ENCODE peak calls at places on chromosomes 13 and 19, in nine cellular contexts. One of them, this sample, is unnamed.

GRCh38 chr13:99384468-99384867 is 77.3 kb upstream of the GPR183 start:
- DNase-seq in activated naive CD8-positive, alpha-beta T cell treated with anti-CD3 and anti-CD28 coated beads, Interleukin-2, amount 10 ng/mL, durations not matched to agents 7 days and 5 days: peak
- DNase-seq in T-helper 2 cell: no peak
- DNase-seq in heart right ventricle: no peak
- DNase-seq in M059J: no peak
- DNase-seq in neuronal stem cell: no peak
- DNase-seq in AG10803: no peak
- DNase-seq in stimulated activated CD4-positive, alpha-beta T cell treated with anti-CD3 and anti-CD28 coated beads, Interleukin-4, amount 100 ng/mL, for 48 hours: peak
- DNase-seq in HFFc6: no peak
- DNase-seq in this sample: no peak

GRCh38 chr13:85724554-85725432 is 74.4 kb downstream of the SLITRK6 start:
- DNase-seq in M059J: no peak
- DNase-seq in T-helper 2 cell: no peak
- DNase-seq in HFFc6: no peak
- DNase-seq in activated naive CD8-positive, alpha-beta T cell treated with anti-CD3 and anti-CD28 coated beads, Interleukin-2, amount 10 ng/mL, durations not matched to agents 7 days and 5 days: no peak
- DNase-seq in neuronal stem cell: no peak
- DNase-seq in stimulated activated CD4-positive, alpha-beta T cell treated with anti-CD3 and anti-CD28 coated beads, Interleukin-4, amount 100 ng/mL, for 48 hours: no peak
- DNase-seq in AG10803: no peak
- DNase-seq in heart right ventricle: no peak
- DNase-seq in this sample: peak

GRCh38 chr13:108346376-108346775 is 76.9 kb downstream of the TNFSF13B start:
- DNase-seq in M059J: no peak
- DNase-seq in activated naive CD8-positive, alpha-beta T cell treated with anti-CD3 and anti-CD28 coated beads, Interleukin-2, amount 10 ng/mL, durations not matched to agents 7 days and 5 days: no peak
- DNase-seq in HFFc6: no peak
- DNase-seq in neuronal stem cell: no peak
- DNase-seq in stimulated activated CD4-positive, alpha-beta T cell treated with anti-CD3 and anti-CD28 coated beads, Interleukin-4, amount 100 ng/mL, for 48 hours: peak
- DNase-seq in heart right ventricle: no peak
- DNase-seq in T-helper 2 cell: no peak
- DNase-seq in AG10803: no peak
- DNase-seq in this sample: no peak

GRCh38 chr13:109918179-109918651 is 131.8 kb upstream of the IRS2 start:
- DNase-seq in heart right ventricle: no peak
- DNase-seq in neuronal stem cell: no peak
- DNase-seq in M059J: peak
- DNase-seq in AG10803: peak
- DNase-seq in HFFc6: no peak
- DNase-seq in stimulated activated CD4-positive, alpha-beta T cell treated with anti-CD3 and anti-CD28 coated beads, Interleukin-4, amount 100 ng/mL, for 48 hours: no peak
- DNase-seq in T-helper 2 cell: no peak
- DNase-seq in activated naive CD8-positive, alpha-beta T cell treated with anti-CD3 and anti-CD28 coated beads, Interleukin-2, amount 10 ng/mL, durations not matched to agents 7 days and 5 days: no peak
- DNase-seq in this sample: no peak

GRCh38 chr13:103224804-103225203 is 158.6 kb upstream of the SLC10A2 start:
- DNase-seq in heart right ventricle: no peak
- DNase-seq in activated naive CD8-positive, alpha-beta T cell treated with anti-CD3 and anti-CD28 coated beads, Interleukin-2, amount 10 ng/mL, durations not matched to agents 7 days and 5 days: no peak
- DNase-seq in neuronal stem cell: no peak
- DNase-seq in stimulated activated CD4-positive, alpha-beta T cell treated with anti-CD3 and anti-CD28 coated beads, Interleukin-4, amount 100 ng/mL, for 48 hours: no peak
- DNase-seq in M059J: no peak
- DNase-seq in HFFc6: no peak
- DNase-seq in T-helper 2 cell: no peak
- DNase-seq in AG10803: no peak
- DNase-seq in this sample: no peak

GRCh38 chr19:36377541-36378178 is 1.3 kb downstream of the ZFP14 start:
- DNase-seq in M059J: no peak
- DNase-seq in HFFc6: no peak
- DNase-seq in neuronal stem cell: no peak
- DNase-seq in heart right ventricle: no peak
- DNase-seq in activated naive CD8-positive, alpha-beta T cell treated with anti-CD3 and anti-CD28 coated beads, Interleukin-2, amount 10 ng/mL, durations not matched to agents 7 days and 5 days: no peak
- DNase-seq in stimulated activated CD4-positive, alpha-beta T cell treated with anti-CD3 and anti-CD28 coated beads, Interleukin-4, amount 100 ng/mL, for 48 hours: no peak
- DNase-seq in T-helper 2 cell: no peak
- DNase-seq in AG10803: no peak
- DNase-seq in this sample: no peak

GRCh38 chr13:33910267-33910666 is 92.3 kb downstream of the RFC3 start:
- DNase-seq in T-helper 2 cell: no peak
- DNase-seq in activated naive CD8-positive, alpha-beta T cell treated with anti-CD3 and anti-CD28 coated beads, Interleukin-2, amount 10 ng/mL, durations not matched to agents 7 days and 5 days: no peak
- DNase-seq in AG10803: no peak
- DNase-seq in heart right ventricle: no peak
- DNase-seq in stimulated activated CD4-positive, alpha-beta T cell treated with anti-CD3 and anti-CD28 coated beads, Interleukin-4, amount 100 ng/mL, for 48 hours: no peak
- DNase-seq in neuronal stem cell: no peak
- DNase-seq in HFFc6: no peak
- DNase-seq in M059J: no peak
- DNase-seq in this sample: no peak

GRCh38 chr19:1211494-1212234 is 6.1 kb downstream of the STK11 start:
- DNase-seq in neuronal stem cell: no peak
- DNase-seq in heart right ventricle: no peak
- DNase-seq in T-helper 2 cell: no peak
- DNase-seq in activated naive CD8-positive, alpha-beta T cell treated with anti-CD3 and anti-CD28 coated beads, Interleukin-2, amount 10 ng/mL, durations not matched to agents 7 days and 5 days: no peak
- DNase-seq in HFFc6: no peak
- DNase-seq in stimulated activated CD4-positive, alpha-beta T cell treated with anti-CD3 and anti-CD28 coated beads, Interleukin-4, amount 100 ng/mL, for 48 hours: no peak
- DNase-seq in M059J: no peak
- DNase-seq in AG10803: no peak
- DNase-seq in this sample: no peak

GRCh38 chr13:114131581-114132418 is 623 bp downstream of the RASA3 start:
- DNase-seq in activated naive CD8-positive, alpha-beta T cell treated with anti-CD3 and anti-CD28 coated beads, Interleukin-2, amount 10 ng/mL, durations not matched to agents 7 days and 5 days: peak
- DNase-seq in T-helper 2 cell: no peak
- DNase-seq in M059J: peak
- DNase-seq in neuronal stem cell: no peak
- DNase-seq in AG10803: peak
- DNase-seq in stimulated activated CD4-positive, alpha-beta T cell treated with anti-CD3 and anti-CD28 coated beads, Interleukin-4, amount 100 ng/mL, for 48 hours: no peak
- DNase-seq in HFFc6: no peak
- DNase-seq in heart right ventricle: no peak
- DNase-seq in this sample: no peak

GRCh38 chr19:42150940-42151339 is 18.7 kb upstream of the POU2F2 start:
- DNase-seq in neuronal stem cell: no peak
- DNase-seq in T-helper 2 cell: no peak
- DNase-seq in AG10803: no peak
- DNase-seq in activated naive CD8-positive, alpha-beta T cell treated with anti-CD3 and anti-CD28 coated beads, Interleukin-2, amount 10 ng/mL, durations not matched to agents 7 days and 5 days: no peak
- DNase-seq in heart right ventricle: no peak
- DNase-seq in HFFc6: no peak
- DNase-seq in M059J: no peak
- DNase-seq in stimulated activated CD4-positive, alpha-beta T cell treated with anti-CD3 and anti-CD28 coated beads, Interleukin-4, amount 100 ng/mL, for 48 hours: no peak
- DNase-seq in this sample: no peak

GRCh38 chr19:4878491-4878968 is 11.1 kb upstream of the PLIN3 start:
- DNase-seq in M059J: no peak
- DNase-seq in neuronal stem cell: no peak
- DNase-seq in T-helper 2 cell: no peak
- DNase-seq in AG10803: no peak
- DNase-seq in heart right ventricle: peak
- DNase-seq in stimulated activated CD4-positive, alpha-beta T cell treated with anti-CD3 and anti-CD28 coated beads, Interleukin-4, amount 100 ng/mL, for 48 hours: no peak
- DNase-seq in activated naive CD8-positive, alpha-beta T cell treated with anti-CD3 and anti-CD28 coated beads, Interleukin-2, amount 10 ng/mL, durations not matched to agents 7 days and 5 days: peak
- DNase-seq in HFFc6: no peak
- DNase-seq in this sample: no peak

GRCh38 chr13:28346136-28346535 is 148.8 kb downstream of the FLT1 start:
- DNase-seq in AG10803: peak
- DNase-seq in stimulated activated CD4-positive, alpha-beta T cell treated with anti-CD3 and anti-CD28 coated beads, Interleukin-4, amount 100 ng/mL, for 48 hours: no peak
- DNase-seq in HFFc6: no peak
- DNase-seq in activated naive CD8-positive, alpha-beta T cell treated with anti-CD3 and anti-CD28 coated beads, Interleukin-2, amount 10 ng/mL, durations not matched to agents 7 days and 5 days: no peak
- DNase-seq in neuronal stem cell: no peak
- DNase-seq in T-helper 2 cell: no peak
- DNase-seq in M059J: no peak
- DNase-seq in heart right ventricle: no peak
- DNase-seq in this sample: no peak

GRCh38 chr13:74026753-74027152 is 107.5 kb downstream of the KLF12 start:
- DNase-seq in AG10803: no peak
- DNase-seq in T-helper 2 cell: peak
- DNase-seq in activated naive CD8-positive, alpha-beta T cell treated with anti-CD3 and anti-CD28 coated beads, Interleukin-2, amount 10 ng/mL, durations not matched to agents 7 days and 5 days: peak
- DNase-seq in M059J: peak
- DNase-seq in stimulated activated CD4-positive, alpha-beta T cell treated with anti-CD3 and anti-CD28 coated beads, Interleukin-4, amount 100 ng/mL, for 48 hours: peak
- DNase-seq in HFFc6: no peak
- DNase-seq in neuronal stem cell: no peak
- DNase-seq in heart right ventricle: no peak
- DNase-seq in this sample: no peak

GRCh38 chr13:39025433-39025839 is 12.5 kb downstream of the PROSER1 start:
- DNase-seq in AG10803: peak
- DNase-seq in M059J: no peak
- DNase-seq in heart right ventricle: no peak
- DNase-seq in T-helper 2 cell: no peak
- DNase-seq in HFFc6: no peak
- DNase-seq in neuronal stem cell: no peak
- DNase-seq in activated naive CD8-positive, alpha-beta T cell treated with anti-CD3 and anti-CD28 coated beads, Interleukin-2, amount 10 ng/mL, durations not matched to agents 7 days and 5 days: no peak
- DNase-seq in stimulated activated CD4-positive, alpha-beta T cell treated with anti-CD3 and anti-CD28 coated beads, Interleukin-4, amount 100 ng/mL, for 48 hours: no peak
- DNase-seq in this sample: no peak

GRCh38 chr19:590396-590745 is 690 bp downstream of the HCN2 start:
- DNase-seq in heart right ventricle: no peak
- DNase-seq in neuronal stem cell: no peak
- DNase-seq in activated naive CD8-positive, alpha-beta T cell treated with anti-CD3 and anti-CD28 coated beads, Interleukin-2, amount 10 ng/mL, durations not matched to agents 7 days and 5 days: peak
- DNase-seq in stimulated activated CD4-positive, alpha-beta T cell treated with anti-CD3 and anti-CD28 coated beads, Interleukin-4, amount 100 ng/mL, for 48 hours: no peak
- DNase-seq in T-helper 2 cell: no peak
- DNase-seq in AG10803: no peak
- DNase-seq in M059J: peak
- DNase-seq in HFFc6: no peak
- DNase-seq in this sample: no peak

GRCh38 chr13:112880976-112881540 is 88.0 kb upstream of the MCF2L start:
- DNase-seq in activated naive CD8-positive, alpha-beta T cell treated with anti-CD3 and anti-CD28 coated beads, Interleukin-2, amount 10 ng/mL, durations not matched to agents 7 days and 5 days: no peak
- DNase-seq in neuronal stem cell: no peak
- DNase-seq in heart right ventricle: peak
- DNase-seq in T-helper 2 cell: no peak
- DNase-seq in stimulated activated CD4-positive, alpha-beta T cell treated with anti-CD3 and anti-CD28 coated beads, Interleukin-4, amount 100 ng/mL, for 48 hours: no peak
- DNase-seq in AG10803: no peak
- DNase-seq in HFFc6: no peak
- DNase-seq in M059J: no peak
- DNase-seq in this sample: no peak